ENCODE peak calls at places on chromosomes 7 and 10, in five cellular contexts. V, E, G, M and C are unnamed samples.

GRCh38 chr10:126088144-126088543 is 191.8 kb downstream of the FANK1 start:
- DNase-seq in V (peak; percentile 33), E (no peak), G (peak; percentile 59), M (no peak), C (no peak)

GRCh38 chr10:15267496-15267895 is 99.0 kb upstream of the NMT2 start:
- DNase-seq in V (no peak), E (no peak), G (no peak), M (no peak), C (no peak)

GRCh38 chr7:106634958-106635357 is 26.0 kb downstream of the CCDC71L start:
- DNase-seq in V (no peak), E (no peak), G (no peak), M (no peak), C (no peak)

GRCh38 chr7:78317371-78317770 is 518.8 kb downstream of the PHTF2 start:
- DNase-seq in V (no peak), E (no peak), G (no peak), M (no peak), C (no peak)

GRCh38 chr10:44830022-44830421 is 81.1 kb upstream of the TMEM72 start:
- DNase-seq in V (no peak), E (no peak), G (no peak), M (no peak), C (peak; percentile 39)

GRCh38 chr7:13879994-13880686 is 109.3 kb downstream of the ETV1 start:
- DNase-seq in V (no peak), E (no peak), G (no peak), M (no peak), C (no peak)

GRCh38 chr10:72108811-72109618 is 20.7 kb upstream of the SPOCK2 start:
- DNase-seq in V (no peak), E (no peak), G (no peak), M (no peak), C (peak; percentile 37)

GRCh38 chr7:138194567-138194966 is 118.3 kb downstream of the AKR1D1 start:
- DNase-seq in V (no peak), E (no peak), G (no peak), M (no peak), C (no peak)

GRCh38 chr7:4745971-4746919 is 29.2 kb upstream of the AP5Z1 start:
- DNase-seq in V (no peak), E (no peak), G (no peak), M (no peak), C (no peak)

GRCh38 chr7:90846171-90846570 is 250.1 kb downstream of the CDK14 start:
- DNase-seq in V (no peak), E (no peak), G (no peak), M (no peak), C (peak; percentile 38)

GRCh38 chr7:1325646-1326510 is 93.2 kb downstream of the UNCX start:
- DNase-seq in V (no peak), E (peak; percentile 50), G (no peak), M (no peak), C (no peak)

GRCh38 chr7:134565643-134566136 is 16.8 kb downstream of the AKR1B15 start:
- DNase-seq in V (no peak), E (no peak), G (no peak), M (no peak), C (peak; percentile 57)

GRCh38 chr7:151271699-151272355 is 23.3 kb upstream of the SMARCD3 start:
- DNase-seq in V (no peak), E (peak; percentile 59), G (no peak), M (no peak), C (peak; percentile 86)

GRCh38 chr10:86526606-86527005 is 5.0 kb upstream of the WAPL start:
- DNase-seq in V (no peak), E (no peak), G (no peak), M (no peak), C (no peak)

GRCh38 chr7:151425670-151426075 is 14.3 kb downstream of the CRYGN start:
- DNase-seq in V (peak; percentile 64), E (peak; percentile 33), G (no peak), M (no peak), C (no peak)

GRCh38 chr7:68444956-68445355 is 1153.3 kb upstream of the AUTS2 start:
- DNase-seq in V (no peak), E (no peak), G (no peak), M (no peak), C (no peak)

GRCh38 chr10:99370993-99371392 is 41.8 kb downstream of the CNNM1 start:
- DNase-seq in V (no peak), E (no peak), G (no peak), M (peak; percentile 29), C (peak; percentile 71)

DNA sequence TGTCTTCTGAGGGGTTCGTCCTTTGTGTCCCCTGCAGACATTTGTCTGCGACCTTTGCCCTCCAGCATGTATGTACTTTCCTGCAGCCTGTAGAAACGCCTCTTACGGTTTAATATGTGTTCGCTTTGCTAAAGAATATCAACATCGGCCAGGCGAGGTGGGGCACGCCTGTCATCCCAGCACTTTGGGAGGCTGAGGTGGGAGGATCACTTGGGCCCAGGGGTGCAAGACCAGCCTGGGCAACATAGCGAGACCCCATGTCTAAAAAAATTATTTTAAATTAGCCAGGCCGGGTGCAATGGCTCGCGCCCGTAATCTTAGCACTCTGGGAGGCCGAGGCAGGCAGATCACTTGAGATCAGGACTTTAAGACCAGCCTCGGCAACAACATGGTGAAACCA is 15.5 kb downstream of the ALKBH4 start:
- DNase-seq in V (no peak), E (no peak), G (no peak), M (no peak), C (no peak)
- H3K4me1 ChIP-seq in V (no peaks in the 10 kb centered on the region), E (no peaks in the 10 kb centered on the region), G (no peaks in the 10 kb centered on the region), M (peaks cover 16% of the 10 kb centered on the region), C (no peaks in the 10 kb centered on the region)

GRCh38 chr7:132819648-132820047 is 243.4 kb upstream of the PLXNA4 start:
- DNase-seq in V (no peak), E (no peak), G (no peak), M (no peak), C (no peak)

GRCh38 chr7:132815696-132816334 is 239.5 kb upstream of the PLXNA4 start:
- DNase-seq in V (no peak), E (no peak), G (no peak), M (no peak), C (no peak)

GRCh38 chr7:132817844-132818427 is 241.7 kb upstream of the PLXNA4 start:
- DNase-seq in V (no peak), E (no peak), G (no peak), M (no peak), C (no peak)

DNA sequence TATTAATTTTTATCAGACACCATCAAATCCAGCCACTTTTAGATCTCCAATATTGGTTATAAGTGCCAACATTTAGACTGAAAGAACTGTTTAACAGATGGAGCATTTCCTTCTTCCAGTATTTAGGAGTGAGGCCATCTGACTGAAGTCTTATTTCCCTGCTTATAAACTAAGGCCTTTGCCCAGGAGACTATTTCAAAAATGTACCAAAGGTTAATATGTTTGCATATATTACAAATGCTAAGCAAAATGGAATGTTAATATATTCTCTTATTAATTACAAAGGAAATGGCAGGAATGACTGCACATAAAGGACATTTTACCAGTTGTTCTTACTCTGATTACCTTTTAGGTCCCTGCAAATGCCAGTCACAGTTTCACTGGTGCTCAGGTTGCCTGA is 238.9 kb upstream of the PLXNA4 start:
- DNase-seq in V (no peak), E (no peak), G (no peak), M (no peak), C (no peak)
- H3K4me3 ChIP-seq in V (no peak overlapping the region), E (no peak overlapping the region), G (no peak overlapping the region), M (no peak overlapping the region), C (no peak overlapping the region)

DNA sequence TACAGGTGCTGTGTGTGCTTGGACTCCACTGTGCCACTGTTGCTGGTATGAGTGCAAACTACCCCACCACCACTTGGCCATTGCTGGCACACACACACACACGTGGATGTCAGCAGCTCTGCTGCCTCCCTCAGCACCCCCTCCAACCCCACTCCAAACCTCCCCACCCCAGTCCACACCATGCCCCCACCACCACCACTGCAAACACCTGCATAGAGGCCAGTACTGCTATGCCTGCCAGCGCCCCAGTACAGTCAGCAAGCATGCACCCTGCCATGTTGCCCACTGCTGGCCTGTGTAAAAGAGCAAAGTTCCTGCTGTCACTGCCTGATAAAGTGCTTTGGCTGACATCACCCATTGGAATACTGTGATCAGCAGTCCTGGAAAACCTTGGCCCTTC is 519.2 kb upstream of the PCDH15 start:
- DNase-seq in V (no peak), E (peak; percentile 53), G (no peak), M (no peak), C (no peak)
- H3K4me1 ChIP-seq in V (no peaks in the 10 kb centered on the region), E (no peaks in the 10 kb centered on the region), G (no peaks in the 10 kb centered on the region), M (no peaks in the 10 kb centered on the region), C (no peaks in the 10 kb centered on the region)

GRCh38 chr10:12351447-12351846 is 2.1 kb downstream of the CAMK1D start:
- DNase-seq in V (no peak), E (no peak), G (no peak), M (no peak), C (no peak)
- H3K4me3 ChIP-seq in V (no peak overlapping the region), E (no peak overlapping the region), G (no peak overlapping the region), M (no peak overlapping the region), C (no peak overlapping the region)

GRCh38 chr10:76086571-76087260 is 655.3 kb downstream of the LRMDA start:
- DNase-seq in V (peak; percentile 76), E (peak; percentile 74), G (no peak), M (peak; percentile 37), C (peak; percentile 80)
- H3K4me1 ChIP-seq in V (peaks cover 16% of the 10 kb centered on the region), E (no peaks in the 10 kb centered on the region), G (no peaks in the 10 kb centered on the region), M (no peaks in the 10 kb centered on the region), C (no peaks in the 10 kb centered on the region)

GRCh38 chr7:6533893-6534804 is 17.1 kb downstream of the GRID2IP start:
- DNase-seq in V (no peak), E (no peak), G (no peak), M (no peak), C (no peak)

GRCh38 chr7:6536262-6536770 is 14.9 kb downstream of the GRID2IP start:
- DNase-seq in V (no peak), E (no peak), G (no peak), M (no peak), C (peak; percentile 5)

GRCh38 chr7:6532516-6532915 is 18.7 kb downstream of the GRID2IP start:
- DNase-seq in V (no peak), E (no peak), G (no peak), M (no peak), C (no peak)

GRCh38 chr7:6531492-6532279 is 19.6 kb downstream of the GRID2IP start:
- DNase-seq in V (no peak), E (no peak), G (no peak), M (no peak), C (no peak)

GRCh38 chr7:6536899-6537298 is 14.4 kb downstream of the GRID2IP start:
- DNase-seq in V (no peak), E (no peak), G (no peak), M (no peak), C (peak; percentile 74)
- H3K4me3 ChIP-seq in V (no peak overlapping the region), E (no peak overlapping the region), G (peak overlapping the region; percentile 28), M (no peak overlapping the region), C (peak overlapping the region; percentile 46)

GRCh38 chr10:11026761-11027160 is 9.1 kb downstream of the CELF2 start:
- DNase-seq in V (no peak), E (no peak), G (no peak), M (no peak), C (no peak)

GRCh38 chr10:11023009-11023408 is 5.3 kb downstream of the CELF2 start:
- DNase-seq in V (no peak), E (no peak), G (no peak), M (no peak), C (no peak)

GRCh38 chr10:11025978-11026377 is 8.3 kb downstream of the CELF2 start:
- DNase-seq in V (no peak), E (no peak), G (no peak), M (no peak), C (no peak)

GRCh38 chr10:11024596-11024995 is 6.9 kb downstream of the CELF2 start:
- DNase-seq in V (no peak), E (no peak), G (no peak), M (no peak), C (peak; percentile 68)

GRCh38 chr10:11023554-11023953 is 5.9 kb downstream of the CELF2 start:
- DNase-seq in V (no peak), E (no peak), G (no peak), M (no peak), C (no peak)
- H3K4me1 ChIP-seq in V (peaks cover 9% of the 10 kb centered on the region), E (peaks cover 2% of the 10 kb centered on the region), G (peaks cover 21% of the 10 kb centered on the region), M (no peaks in the 10 kb centered on the region), C (peaks cover 55% of the 10 kb centered on the region)